ENCODE peak calls at places on chromosomes 7 and 10, in four cellular contexts. A is H9, S is trophoblast cell, I is H1. K is an unnamed sample. For H3K79me2, the result is how much of the 10 kb centered on the place peaks cover.

GRCh38 chr10:47035447-47036337 is 124.5 kb downstream of the PTPN20 start:
- DNase-seq in A (no peak), S (no peak), I (no peak), K (no peak)

GRCh38 chr10:71076473-71077142 is 135.8 kb upstream of the UNC5B start:
- DNase-seq in A (peak), S (no peak), I (no peak), K (peak)

GRCh38 chr10:60679388-60679987 is 98.8 kb upstream of the CDK1 start:
- DNase-seq in A (no peak), S (no peak), I (no peak), K (no peak)

GRCh38 chr10:34288634-34289033 is 526.5 kb downstream of the PARD3 start:
- DNase-seq in A (no peak), S (peak), I (no peak), K (peak)

GRCh38 chr10:112446055-112446854 is 459 bp downstream of the ZDHHC6 start:
- DNase-seq in A (no peak), S (no peak), I (no peak), K (peak)

GRCh38 chr10:43689618-43689954 is 40.9 kb upstream of the ZNF32 start:
- DNase-seq in A (peak), S (no peak), I (no peak), K (peak)

GRCh38 chr10:133399123-133399601 is 5.2 kb downstream of the MTG1 start:
- DNase-seq in A (no peak), S (no peak), I (no peak), K (no peak)

GRCh38 chr10:121653608-121654007 is 55.4 kb upstream of the FGFR2 start:
- DNase-seq in A (no peak), S (peak), I (no peak), K (no peak)

GRCh38 chr7:99124636-99125504 is 19.0 kb downstream of the SMURF1 start:
- DNase-seq in A (no peak), S (peak), I (no peak), K (no peak)

GRCh38 chr10:10644317-10645111 is 373.2 kb upstream of the CELF2 start:
- DNase-seq in A (no peak), S (no peak), I (no peak), K (no peak)

GRCh38 chr7:856444-857095 is 19.8 kb upstream of the GET4 start:
- DNase-seq in A (no peak), S (no peak), I (no peak), K (no peak)

GRCh38 chr10:84204122-84204521 is 9.8 kb downstream of the CDHR1 start:
- DNase-seq in A (peak), S (no peak), I (no peak), K (peak)

GRCh38 chr10:67452892-67453291 is 243.1 kb downstream of the CTNNA3 start:
- DNase-seq in A (no peak), S (no peak), I (no peak), K (no peak)

GRCh38 chr7:80346704-80347103 is 165.2 kb downstream of the GNAT3 start:
- DNase-seq in A (no peak), S (peak), I (no peak), K (no peak)

GRCh38 chr7:105760549-105761447 is 115.6 kb downstream of the ATXN7L1 start:
- DNase-seq in A (no peak), S (no peak), I (no peak), K (no peak)

GRCh38 chr10:22737587-22737986 is 23.2 kb upstream of the PIP4K2A start:
- DNase-seq in A (no peak), S (peak), I (no peak), K (no peak)

GRCh38 chr10:110498087-110498981 is 627 bp downstream of the DUSP5 start:
- DNase-seq in A (peak), S (peak), I (no peak), K (peak)

GRCh38 chr7:123492485-123492884 is 41.9 kb downstream of the IQUB start:
- DNase-seq in A (no peak), S (no peak), I (no peak), K (peak)

GRCh38 chr7:12581897-12582296 is 11.4 kb downstream of the SCIN start:
- DNase-seq in A (no peak), S (peak), I (no peak), K (no peak)

GRCh38 chr10:60963441-60964256 is 19.7 kb upstream of the RHOBTB1 start:
- DNase-seq in A (no peak), S (peak), I (no peak), K (peak)

GRCh38 chr10:129094813-129095212 is 372.2 kb upstream of the MGMT start:
- DNase-seq in A (no peak), S (no peak), I (no peak), K (no peak)

GRCh38 chr7:120944826-120945562 is 5.6 kb upstream of the ING3 start:
- DNase-seq in A (no peak), S (peak), I (no peak), K (no peak)

GRCh38 chr10:4546500-4546899 is 279.5 kb upstream of the AKR1E2 start:
- DNase-seq in A (no peak), S (no peak), I (no peak), K (no peak)

GRCh38 chr7:85021090-85021704 is 165.7 kb downstream of the SEMA3D start:
- DNase-seq in A (no peak), S (no peak), I (no peak), K (no peak)

GRCh38 chr10:28738200-28738599 is 60.9 kb downstream of the BAMBI start:
- DNase-seq in A (no peak), S (no peak), I (no peak), K (peak)

GRCh38 chr10:131257027-131257426 is 54.5 kb downstream of the TCERG1L start:
- DNase-seq in A (no peak), S (no peak), I (no peak), K (no peak)

GRCh38 chr7:29230871-29231345 is 36.3 kb downstream of the CHN2 start:
- DNase-seq in A (no peak), S (peak), I (no peak), K (no peak)

GRCh38 chr7:135678612-135679575 is 16.6 kb downstream of the STMP1 start:
- DNase-seq in A (no peak), S (no peak), I (no peak), K (no peak)

GRCh38 chr10:110460111-110460809 is 37.4 kb upstream of the DUSP5 start:
- DNase-seq in A (no peak), S (no peak), I (no peak), K (no peak)

GRCh38 chr7:111192614-111193053 is 101.7 kb downstream of the LRRN3 start:
- DNase-seq in A (no peak), S (no peak), I (no peak), K (no peak)

DNA sequence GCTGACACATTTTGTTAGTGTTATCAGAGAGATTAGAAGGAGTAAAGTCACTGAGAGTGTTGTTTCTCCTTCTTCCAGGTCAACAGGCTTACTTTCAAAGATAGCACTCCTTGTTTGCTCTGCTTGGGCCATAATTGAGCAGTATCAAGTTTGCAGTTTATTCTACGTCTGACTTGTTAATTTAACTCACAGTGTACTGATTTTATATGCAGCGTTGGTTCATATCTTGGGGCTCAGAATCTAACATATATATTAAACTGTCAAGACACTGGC is 430.2 kb downstream of the EXOC4 start:
- DNase-seq in A (no peak), S (no peak), I (no peak), K (peak)
- H3K79me2 ChIP-seq in A (under half), S (under half), I (under half), K (under half)

GRCh38 chr7:2312272-2312929 is 1.8 kb downstream of the SNX8 start:
- DNase-seq in A (no peak), S (no peak), I (no peak), K (no peak)

GRCh38 chr7:2316578-2316977 is 2.3 kb upstream of the SNX8 start:
- DNase-seq in A (no peak), S (no peak), I (no peak), K (no peak)

GRCh38 chr7:2315787-2316186 is 1.5 kb upstream of the SNX8 start:
- DNase-seq in A (no peak), S (no peak), I (no peak), K (no peak)

GRCh38 chr7:2313450-2314208 is 612 bp downstream of the SNX8 start:
- DNase-seq in A (no peak), S (no peak), I (no peak), K (peak)

GRCh38 chr7:2314209-2314955 is at the start of gene SNX8:
- DNase-seq in A (peak), S (peak), I (peak), K (peak)
- H4K8ac ChIP-seq in A (no peak), S (peak), I (peak), K (no peak)

GRCh38 chr10:87740232-87740631 is 77.8 kb downstream of the ATAD1 start:
- DNase-seq in A (no peak), S (no peak), I (no peak), K (no peak)
- H3K27ac ChIP-seq in A (no peak), S (no peak), I (no peak), K (no peak)

DNA sequence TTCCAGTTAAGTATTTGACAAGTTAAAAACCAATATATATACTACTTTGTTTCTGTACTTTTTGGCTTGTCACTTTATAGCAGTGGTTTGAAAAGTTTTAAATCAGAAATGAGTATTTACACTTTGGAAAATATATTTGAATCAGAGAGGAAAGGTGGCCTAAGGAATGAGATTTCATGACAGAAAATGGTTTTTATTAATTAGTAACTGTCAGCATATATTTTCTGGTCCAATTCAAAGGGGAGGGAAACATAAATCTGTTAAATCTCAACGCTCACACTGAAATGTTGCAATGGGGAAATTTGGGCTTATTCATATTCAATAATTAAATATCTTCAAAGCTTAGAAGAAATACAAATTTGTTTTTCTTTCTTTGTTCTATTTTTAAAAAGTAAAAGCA is 100.1 kb downstream of the GRB10 start:
- DNase-seq in A (no peak), S (no peak), I (no peak), K (no peak)
- H3K79me2 ChIP-seq in A (under half), S (under half), I (under half), K (under half)

GRCh38 chr10:31709028-31709427 is 219.6 kb downstream of the ARHGAP12 start:
- DNase-seq in A (no peak), S (no peak), I (no peak), K (no peak)

GRCh38 chr10:31708513-31708912 is 220.1 kb downstream of the ARHGAP12 start:
- DNase-seq in A (no peak), S (no peak), I (no peak), K (peak)

GRCh38 chr10:31706921-31707571 is 221.6 kb downstream of the ARHGAP12 start:
- DNase-seq in A (no peak), S (no peak), I (no peak), K (peak)

GRCh38 chr10:31706464-31706863 is 222.2 kb downstream of the ARHGAP12 start:
- DNase-seq in A (no peak), S (no peak), I (no peak), K (no peak)

DNA sequence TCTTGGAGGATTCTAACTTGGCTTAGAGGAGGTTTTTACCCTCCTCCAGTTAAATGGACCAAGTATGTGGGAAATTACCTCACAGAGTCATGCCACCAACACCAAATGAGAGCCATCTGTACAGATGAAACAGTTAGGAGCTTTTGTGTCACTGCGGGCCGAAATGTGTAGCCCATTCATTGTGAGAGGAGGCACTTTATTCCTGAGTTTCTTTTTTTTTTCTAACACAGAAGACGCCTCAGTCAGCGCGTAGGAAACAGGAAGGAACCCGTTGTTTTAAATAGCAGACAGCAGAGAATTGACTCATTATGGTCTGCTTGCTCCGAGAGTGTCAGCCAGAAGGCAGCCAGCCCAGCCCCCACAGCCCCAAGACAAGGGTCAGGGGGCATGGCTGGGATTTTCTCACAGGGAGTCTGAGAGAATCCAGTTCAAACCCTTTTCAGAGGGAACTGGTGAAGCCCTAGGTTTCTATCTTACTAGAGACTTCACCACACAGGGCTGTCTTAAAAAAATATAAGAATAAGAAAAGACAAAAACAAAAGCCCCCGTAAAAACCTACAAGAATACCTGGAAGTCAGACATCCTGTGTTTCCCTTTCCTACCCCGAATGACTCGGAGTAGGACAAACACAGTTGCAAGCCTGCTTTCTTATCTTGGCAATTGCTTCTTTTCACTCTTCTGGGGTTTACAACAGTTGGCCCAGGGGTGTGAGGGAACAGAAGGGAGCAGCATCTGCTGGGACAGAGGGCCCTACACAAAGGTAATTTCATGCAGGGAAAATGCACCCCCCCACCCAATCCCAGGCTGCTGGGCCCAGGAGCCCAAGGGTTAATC is 220.8 kb downstream of the ARHGAP12 start:
- DNase-seq in A (peak), S (no peak), I (no peak), K (peak)
- H4K8ac ChIP-seq in A (no peak), S (peak), I (no peak), K (peak)

GRCh38 chr7:17608114-17608833 is 309.8 kb downstream of the AHR start:
- DNase-seq in A (no peak), S (no peak), I (no peak), K (no peak)
- H3K27ac ChIP-seq in A (no peak), S (no peak), I (no peak), K (no peak)